ENCODE peak calls at places on chromosomes 11 and 22, in five cellular contexts. One of them, this sample, is unnamed.

GRCh38 chr11:69400769-69401590 is 80.5 kb upstream of the LINC01488 start:
- DNase-seq in ureter: no peak
- DNase-seq in AG09309: no peak
- DNase-seq in upper lobe of right lung: peak
- DNase-seq in H9: no peak
- DNase-seq in this sample: no peak

GRCh38 chr22:30591588-30592359 is at the start of gene PES1:
- DNase-seq in ureter: peak
- DNase-seq in AG09309: peak
- DNase-seq in H9: peak
- DNase-seq in upper lobe of right lung: peak
- DNase-seq in this sample: peak

GRCh38 chr11:75925785-75926164 is 110.8 kb downstream of the UVRAG start:
- DNase-seq in ureter: no peak
- DNase-seq in AG09309: no peak
- DNase-seq in upper lobe of right lung: no peak
- DNase-seq in H9: no peak
- DNase-seq in this sample: peak

GRCh38 chr22:44025171-44026065 is 1.3 kb downstream of the PARVB start:
- DNase-seq in upper lobe of right lung: peak
- DNase-seq in ureter: peak
- DNase-seq in AG09309: no peak
- DNase-seq in H9: no peak
- DNase-seq in this sample: no peak

GRCh38 chr11:65432686-65433582 is 10.3 kb downstream of the NEAT1 start:
- DNase-seq in AG09309: no peak
- DNase-seq in ureter: no peak
- DNase-seq in upper lobe of right lung: no peak
- DNase-seq in H9: no peak
- DNase-seq in this sample: peak

GRCh38 chr22:17695986-17696385 is 57.4 kb downstream of the BCL2L13 start:
- DNase-seq in AG09309: no peak
- DNase-seq in ureter: no peak
- DNase-seq in H9: no peak
- DNase-seq in upper lobe of right lung: no peak
- DNase-seq in this sample: no peak

GRCh38 chr11:21174781-21175180 is 505.4 kb downstream of the NELL1 start:
- DNase-seq in H9: no peak
- DNase-seq in ureter: no peak
- DNase-seq in upper lobe of right lung: no peak
- DNase-seq in AG09309: no peak
- DNase-seq in this sample: peak

GRCh38 chr22:31829505-31829904 is 75.7 kb downstream of the DEPDC5 start:
- DNase-seq in H9: no peak
- DNase-seq in upper lobe of right lung: no peak
- DNase-seq in AG09309: peak
- DNase-seq in ureter: no peak
- DNase-seq in this sample: peak

GRCh38 chr11:2582958-2583604 is 116.7 kb downstream of the KCNQ1OT1 start:
- DNase-seq in upper lobe of right lung: peak
- DNase-seq in ureter: peak
- DNase-seq in H9: peak
- DNase-seq in AG09309: no peak
- DNase-seq in this sample: no peak

GRCh38 chr11:44535201-44535980 is 30.1 kb upstream of the CD82 start:
- DNase-seq in upper lobe of right lung: no peak
- DNase-seq in ureter: no peak
- DNase-seq in AG09309: no peak
- DNase-seq in H9: no peak
- DNase-seq in this sample: no peak

GRCh38 chr11:2768471-2769408 is 68.9 kb upstream of the KCNQ1OT1 start:
- DNase-seq in upper lobe of right lung: no peak
- DNase-seq in ureter: no peak
- DNase-seq in H9: no peak
- DNase-seq in AG09309: peak
- DNase-seq in this sample: peak

GRCh38 chr11:72760543-72761400 is 8.6 kb upstream of the ARAP1 start:
- DNase-seq in ureter: no peak
- DNase-seq in H9: no peak
- DNase-seq in upper lobe of right lung: no peak
- DNase-seq in AG09309: no peak
- DNase-seq in this sample: no peak

GRCh38 chr22:44336962-44337657 is 24.4 kb upstream of the SHISAL1 start:
- DNase-seq in ureter: no peak
- DNase-seq in H9: no peak
- DNase-seq in AG09309: no peak
- DNase-seq in upper lobe of right lung: no peak
- DNase-seq in this sample: no peak

GRCh38 chr11:121372671-121373429 is 79.3 kb upstream of the SORL1 start:
- DNase-seq in H9: peak
- DNase-seq in ureter: no peak
- DNase-seq in AG09309: no peak
- DNase-seq in upper lobe of right lung: no peak
- DNase-seq in this sample: no peak

GRCh38 chr11:72735495-72736027 is 16.6 kb downstream of the ARAP1 start:
- DNase-seq in H9: peak
- DNase-seq in upper lobe of right lung: no peak
- DNase-seq in AG09309: no peak
- DNase-seq in ureter: no peak
- DNase-seq in this sample: no peak

GRCh38 chr11:76419896-76420295 is 24.9 kb upstream of the EMSY start:
- DNase-seq in H9: peak
- DNase-seq in ureter: no peak
- DNase-seq in AG09309: no peak
- DNase-seq in upper lobe of right lung: no peak
- DNase-seq in this sample: no peak

GRCh38 chr11:706439-706956 is 467 bp downstream of the EPS8L2 start:
- DNase-seq in upper lobe of right lung: no peak
- DNase-seq in AG09309: no peak
- DNase-seq in ureter: no peak
- DNase-seq in H9: peak
- DNase-seq in this sample: peak

GRCh38 chr11:57463596-57464342 is 3.4 kb downstream of the RTN4RL2 start:
- DNase-seq in upper lobe of right lung: no peak
- DNase-seq in H9: no peak
- DNase-seq in ureter: no peak
- DNase-seq in AG09309: no peak
- DNase-seq in this sample: no peak

GRCh38 chr11:112830255-112830654 is 131.0 kb upstream of the NCAM1 start:
- DNase-seq in AG09309: no peak
- DNase-seq in upper lobe of right lung: no peak
- DNase-seq in H9: no peak
- DNase-seq in ureter: no peak
- DNase-seq in this sample: no peak

GRCh38 chr22:44337658-44338004 is 24.9 kb upstream of the SHISAL1 start:
- DNase-seq in upper lobe of right lung: no peak
- DNase-seq in ureter: no peak
- DNase-seq in H9: peak
- DNase-seq in AG09309: no peak
- DNase-seq in this sample: no peak

GRCh38 chr11:100827934-100828661 is 141.0 kb downstream of the ARHGAP42 start:
- DNase-seq in AG09309: no peak
- DNase-seq in upper lobe of right lung: no peak
- DNase-seq in ureter: no peak
- DNase-seq in H9: peak
- DNase-seq in this sample: peak

GRCh38 chr11:108568183-108568858 is 25.2 kb downstream of the EXPH5 start:
- DNase-seq in AG09309: no peak
- DNase-seq in H9: no peak
- DNase-seq in ureter: no peak
- DNase-seq in upper lobe of right lung: no peak
- DNase-seq in this sample: no peak

GRCh38 chr11:40689823-40690222 is 769.6 kb downstream of the LRRC4C start:
- DNase-seq in upper lobe of right lung: no peak
- DNase-seq in AG09309: no peak
- DNase-seq in H9: no peak
- DNase-seq in ureter: no peak
- DNase-seq in this sample: no peak

GRCh38 chr11:75105462-75105925 is 8.8 kb upstream of the OR2AT4 start:
- DNase-seq in AG09309: no peak
- DNase-seq in ureter: no peak
- DNase-seq in upper lobe of right lung: no peak
- DNase-seq in H9: peak
- DNase-seq in this sample: no peak

GRCh38 chr11:2807276-2807681 is 78.3 kb downstream of the CDKN1C start:
- DNase-seq in H9: peak
- DNase-seq in upper lobe of right lung: peak
- DNase-seq in ureter: peak
- DNase-seq in AG09309: no peak
- DNase-seq in this sample: no peak

GRCh38 chr11:69220581-69221051 is 64.9 kb downstream of the SMIM38 start:
- DNase-seq in ureter: peak
- DNase-seq in AG09309: no peak
- DNase-seq in H9: peak
- DNase-seq in upper lobe of right lung: no peak
- DNase-seq in this sample: no peak

GRCh38 chr11:121032546-121032945 is 8.6 kb downstream of the TBCEL start:
- DNase-seq in upper lobe of right lung: no peak
- DNase-seq in H9: no peak
- DNase-seq in ureter: no peak
- DNase-seq in AG09309: no peak
- DNase-seq in this sample: no peak

GRCh38 chr11:83092488-83093384 is 21.0 kb upstream of the RAB30 start:
- DNase-seq in ureter: peak
- DNase-seq in AG09309: no peak
- DNase-seq in upper lobe of right lung: no peak
- DNase-seq in H9: no peak
- DNase-seq in this sample: peak

GRCh38 chr11:2378527-2379210 is 1.6 kb downstream of the CD81 start:
- DNase-seq in ureter: peak
- DNase-seq in H9: no peak
- DNase-seq in upper lobe of right lung: no peak
- DNase-seq in AG09309: no peak
- DNase-seq in this sample: no peak

GRCh38 chr22:50143096-50143495 is 27.4 kb upstream of the PANX2 start:
- DNase-seq in AG09309: no peak
- DNase-seq in ureter: no peak
- DNase-seq in upper lobe of right lung: no peak
- DNase-seq in H9: no peak
- DNase-seq in this sample: no peak

GRCh38 chr11:64503354-64503753 is 87.7 kb upstream of the SLC22A12 start:
- DNase-seq in H9: no peak
- DNase-seq in AG09309: no peak
- DNase-seq in upper lobe of right lung: no peak
- DNase-seq in ureter: no peak
- DNase-seq in this sample: no peak

GRCh38 chr11:120336641-120337132 is 474 bp downstream of the ARHGEF12 start:
- DNase-seq in ureter: peak
- DNase-seq in AG09309: no peak
- DNase-seq in H9: no peak
- DNase-seq in upper lobe of right lung: no peak
- DNase-seq in this sample: no peak

GRCh38 chr11:128052912-128053641 is 534.3 kb downstream of the ETS1 start:
- DNase-seq in H9: no peak
- DNase-seq in upper lobe of right lung: no peak
- DNase-seq in ureter: no peak
- DNase-seq in AG09309: peak
- DNase-seq in this sample: peak